ENCODE peak calls at places on chromosomes 2 and 18, in six cellular contexts. B, X, W, G, S and E are unnamed samples.

GRCh38 chr18:76943542-76944339 is 121.4 kb downstream of the ZNF236 start:
- DNase-seq in W (no peak), B (no peak), X (peak), G (peak), S (no peak), E (no peak)

GRCh38 chr18:61189376-61189775 is 143.9 kb upstream of the CDH20 start:
- DNase-seq in X (no peak), S (no peak), B (no peak), G (no peak), W (no peak), E (no peak)

GRCh38 chr2:161332568-161332967 is 24.3 kb downstream of the PSMD14 start:
- DNase-seq in X (no peak), S (no peak), W (no peak), G (no peak), B (no peak), E (no peak)

GRCh38 chr2:135817466-135817865 is 19.5 kb downstream of the LCT start:
- DNase-seq in B (no peak), X (no peak), S (no peak), G (no peak), W (no peak), E (no peak)

GRCh38 chr2:1803217-1804115 is 59.2 kb upstream of the PXDN start:
- DNase-seq in S (no peak), W (no peak), B (no peak), X (no peak), G (no peak), E (no peak)

GRCh38 chr18:21894619-21895367 is 154.2 kb downstream of the MIB1 start:
- DNase-seq in G (no peak), X (peak), B (no peak), S (no peak), W (no peak), E (no peak)

GRCh38 chr2:69518836-69519235 is 81.6 kb upstream of the NFU1 start:
- DNase-seq in B (peak), S (no peak), G (peak), W (peak), X (peak), E (no peak)

GRCh38 chr2:174717273-174717672 is 47.0 kb downstream of the CHRNA1 start:
- DNase-seq in B (no peak), X (no peak), G (no peak), W (no peak), S (no peak), E (peak)

GRCh38 chr18:74861154-74861553 is 263.5 kb downstream of the ZNF407 start:
- DNase-seq in X (peak), W (no peak), G (no peak), B (no peak), S (no peak), E (peak)

GRCh38 chr2:67923696-67924095 is 139.1 kb downstream of the C1D start:
- DNase-seq in G (no peak), X (peak), W (no peak), B (no peak), S (no peak), E (no peak)

GRCh38 chr2:190311893-190312634 is 7.6 kb downstream of the HIBCH start:
- DNase-seq in X (no peak), W (no peak), G (no peak), S (no peak), B (no peak), E (no peak)

GRCh38 chr2:47174731-47175361 is 19.7 kb upstream of the STPG4 start:
- DNase-seq in W (peak), B (no peak), S (peak), G (peak), X (peak), E (peak)

GRCh38 chr2:26757873-26758789 is 6.0 kb upstream of the SLC35F6 start:
- DNase-seq in X (peak), G (peak), B (peak), S (no peak), W (no peak), E (peak)

GRCh38 chr18:59512025-59512710 is 153.1 kb upstream of the LMAN1 start:
- DNase-seq in S (no peak), G (no peak), B (no peak), X (no peak), W (no peak), E (no peak)

GRCh38 chr2:188978291-188979081 is 4.3 kb downstream of the COL3A1 start:
- DNase-seq in S (no peak), B (no peak), G (no peak), W (peak), X (peak), E (peak)

GRCh38 chr2:41846962-41847361 is 200.9 kb upstream of the PKDCC start:
- DNase-seq in G (no peak), B (no peak), S (no peak), X (no peak), W (no peak), E (no peak)

GRCh38 chr2:226475650-226476049 is 324.0 kb downstream of the IRS1 start:
- DNase-seq in X (peak), B (no peak), S (no peak), G (no peak), W (no peak), E (peak)

GRCh38 chr2:128832946-128833560 is 514.4 kb upstream of the HS6ST1 start:
- DNase-seq in X (no peak), W (peak), S (no peak), B (no peak), G (no peak), E (no peak)

GRCh38 chr2:37880546-37880945 is 44.5 kb upstream of the RMDN2 start:
- DNase-seq in X (no peak), S (no peak), B (no peak), W (no peak), G (no peak), E (no peak)

GRCh38 chr18:8797206-8797605 is 91.8 kb downstream of the MTCL1 start:
- DNase-seq in B (no peak), G (no peak), X (no peak), S (no peak), W (no peak), E (no peak)

GRCh38 chr2:121293450-121294325 is 8.7 kb upstream of the TFCP2L1 start:
- DNase-seq in B (no peak), W (no peak), S (peak), G (no peak), X (no peak), E (no peak)

GRCh38 chr2:1748741-1749488 is 4.6 kb upstream of the PXDN start:
- DNase-seq in S (no peak), X (no peak), W (no peak), G (no peak), B (no peak), E (no peak)

GRCh38 chr18:79506191-79507075 is 110.7 kb downstream of the NFATC1 start:
- DNase-seq in S (peak), W (peak), X (peak), G (no peak), B (no peak), E (no peak)

GRCh38 chr2:25041307-25041927 is 459 bp upstream of the EFR3B start:
- DNase-seq in B (peak), G (peak), X (peak), S (peak), W (peak), E (peak)

GRCh38 chr18:6982398-6982797 is 135.2 kb downstream of the LAMA1 start:
- DNase-seq in W (no peak), B (no peak), X (no peak), S (no peak), G (no peak), E (no peak)

GRCh38 chr18:13376298-13376840 is 157.8 kb downstream of the LDLRAD4 start:
- DNase-seq in G (no peak), S (no peak), X (no peak), W (no peak), B (no peak), E (no peak)

GRCh38 chr2:101843471-101843870 is 146.0 kb downstream of the MAP4K4 start:
- DNase-seq in X (no peak), W (no peak), S (no peak), B (no peak), G (no peak), E (no peak)

GRCh38 chr2:134919360-134920210 is 963 bp downstream of the CCNT2 start:
- DNase-seq in S (peak), X (peak), G (peak), W (no peak), B (no peak), E (no peak)

GRCh38 chr2:6148887-6149286 is 456.7 kb downstream of the SOX11 start:
- DNase-seq in X (no peak), S (no peak), B (no peak), G (no peak), W (no peak), E (no peak)

GRCh38 chr2:67858886-67859285 is 203.9 kb downstream of the C1D start:
- DNase-seq in S (no peak), X (no peak), B (no peak), G (no peak), W (no peak), E (no peak)

GRCh38 chr2:100230754-100231153 is 88.4 kb upstream of the AFF3 start:
- DNase-seq in X (no peak), B (no peak), S (no peak), G (peak), W (no peak), E (no peak)

GRCh38 chr2:240212425-240213225 is 72.2 kb upstream of the OTOS start:
- DNase-seq in G (no peak), B (no peak), W (no peak), X (no peak), S (no peak), E (no peak)

GRCh38 chr2:57368190-57368589 is 678.4 kb upstream of the VRK2 start:
- DNase-seq in X (no peak), S (no peak), G (no peak), B (no peak), W (no peak), E (no peak)

GRCh38 chr2:23554054-23554697 is 169.2 kb downstream of the KLHL29 start:
- DNase-seq in X (peak), B (no peak), W (no peak), S (peak), G (peak), E (no peak)

GRCh38 chr2:189142893-189143759 is 36.4 kb downstream of the COL5A2 start:
- DNase-seq in W (peak), G (no peak), X (peak), S (no peak), B (peak), E (peak)

GRCh38 chr2:171553858-171554257 is 31.6 kb downstream of the CYBRD1 start:
- DNase-seq in B (no peak), X (no peak), S (no peak), W (no peak), G (no peak), E (no peak)

GRCh38 chr2:95057535-95058453 is 32.3 kb downstream of the MAL start:
- DNase-seq in X (no peak), G (no peak), S (no peak), B (no peak), W (no peak), E (no peak)

GRCh38 chr2:151070253-151070652 is 191.4 kb downstream of the RBM43 start:
- DNase-seq in B (no peak), X (no peak), G (no peak), W (no peak), S (no peak), E (no peak)

DNA sequence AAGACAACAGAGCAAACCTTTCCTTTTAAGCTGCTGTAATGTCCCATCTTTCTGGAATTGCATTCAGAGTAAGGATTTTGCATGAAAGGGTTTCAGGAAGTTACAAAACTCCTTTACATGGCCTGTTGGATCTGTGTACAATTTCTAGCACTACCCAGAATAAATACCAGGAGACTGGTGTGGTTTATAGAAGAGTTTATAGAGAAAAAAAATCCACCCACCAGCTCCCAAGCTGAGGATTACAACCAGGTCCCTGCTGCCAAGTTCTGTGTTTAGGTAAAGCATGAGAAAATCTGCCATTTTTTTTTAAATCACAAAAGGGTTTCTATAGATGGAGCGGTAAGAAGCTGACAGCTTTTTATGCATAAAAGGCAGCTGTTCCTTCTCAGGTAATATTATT is 545.4 kb upstream of the ZEB2 start:
- DNase-seq in X (peak), B (no peak), S (no peak), G (no peak), W (no peak), E (no peak)
- TF ChIP-seq CTCF in X (no peak), B (no peak), S (no peak), G (no peak), W (no peak), E (no peak)

GRCh38 chr2:231395188-231396057 is at the start of gene B3GNT7:
- DNase-seq in W (peak), B (peak), X (no peak), G (no peak), S (no peak), E (no peak)

GRCh38 chr2:231391981-231392380 is 3.5 kb upstream of the B3GNT7 start:
- DNase-seq in W (no peak), G (no peak), S (no peak), B (no peak), X (no peak), E (no peak)

GRCh38 chr2:231394201-231395141 is 1.0 kb upstream of the B3GNT7 start:
- DNase-seq in W (peak), X (no peak), B (peak), S (no peak), G (no peak), E (no peak)

GRCh38 chr2:231392431-231393148 is 2.9 kb upstream of the B3GNT7 start:
- DNase-seq in W (no peak), B (no peak), G (no peak), S (no peak), X (no peak), E (no peak)

GRCh38 chr2:231393149-231394131 is 2.1 kb upstream of the B3GNT7 start:
- DNase-seq in B (peak), S (no peak), X (no peak), W (peak), G (no peak), E (no peak)
- TF ChIP-seq CTCF in B (no peak), S (no peak), X (peak), W (peak), G (no peak), E (peak)

DNA sequence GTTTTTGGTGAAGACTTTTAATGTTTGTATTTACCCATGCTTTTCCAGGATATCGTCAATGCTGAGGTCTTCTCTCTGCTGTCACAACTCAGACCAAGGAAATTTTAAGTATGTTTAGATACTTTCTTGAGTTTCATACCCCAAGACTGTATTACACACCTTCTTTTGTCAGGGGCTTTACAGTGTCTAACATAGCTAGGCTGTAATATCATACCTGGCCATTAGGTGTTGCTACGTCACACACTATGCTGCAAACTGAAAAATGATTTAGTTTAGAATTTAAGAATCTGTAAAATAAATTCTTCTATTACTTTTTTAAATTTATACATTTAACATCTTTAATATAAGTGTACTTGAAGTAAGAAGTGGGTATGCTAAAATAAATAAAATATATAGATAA is 358.4 kb upstream of the NRP2 start:
- DNase-seq in G (no peak), S (no peak), W (no peak), X (peak), B (no peak), E (no peak)
- TF ChIP-seq CTCF in G (peak), S (peak), W (peak), X (peak), B (peak), E (peak)

DNA sequence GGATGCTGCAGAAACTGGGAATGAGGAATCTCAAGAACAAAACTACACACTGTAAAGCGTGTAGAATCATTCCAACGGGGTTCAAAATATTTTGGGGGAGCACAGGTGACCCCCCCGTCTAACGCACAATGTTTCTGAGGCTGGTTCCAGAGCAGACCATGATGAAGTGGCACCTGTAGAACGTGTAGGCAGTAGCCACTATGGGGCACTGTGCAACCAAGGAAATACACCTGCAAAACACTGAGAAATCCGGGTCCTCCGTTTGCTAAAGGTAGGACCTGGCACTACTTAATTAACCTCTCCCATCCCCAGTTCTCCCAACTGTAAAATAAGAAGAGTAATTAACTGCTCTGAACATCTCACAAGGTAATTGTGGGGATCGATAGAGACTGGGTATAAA is 22.6 kb downstream of the ST6GAL2 start:
- DNase-seq in X (no peak), S (no peak), B (peak), G (no peak), W (peak), E (no peak)
- TF ChIP-seq CTCF in X (peak), S (peak), B (no peak), G (no peak), W (peak), E (peak)

GRCh38 chr2:214079032-214079431 is 331.8 kb upstream of the VWC2L start:
- DNase-seq in X (no peak), S (no peak), G (no peak), W (no peak), B (no peak), E (no peak)
- TF ChIP-seq CTCF in X (no peak), S (no peak), G (no peak), W (no peak), B (no peak), E (peak)